ENCODE peak calls at places on chromosomes 11 and 22, in nine cellular contexts. One of them, this sample, is unnamed.

GRCh38 chr22:23969071-23969470 is 2.4 kb downstream of the DDTL start:
- DNase-seq in GM23248: no peak
- DNase-seq in T follicular helper cell: no peak
- DNase-seq in EL: no peak
- DNase-seq in H9: no peak
- DNase-seq in activated CD4-positive, alpha-beta T cell treated with anti-CD3 and anti-CD28 coated beads, Interleukin-2, amount 50 U/mL, for 1 hour: no peak
- DNase-seq in body of pancreas: no peak
- DNase-seq in hippocampal formation: no peak
- DNase-seq in progenitor cell of endocrine pancreas: no peak
- DNase-seq in this sample: no peak

GRCh38 chr11:41978951-41979350 is 519.5 kb upstream of the LRRC4C start:
- DNase-seq in GM23248: no peak
- DNase-seq in T follicular helper cell: no peak
- DNase-seq in EL: no peak
- DNase-seq in H9: no peak
- DNase-seq in activated CD4-positive, alpha-beta T cell treated with anti-CD3 and anti-CD28 coated beads, Interleukin-2, amount 50 U/mL, for 1 hour: no peak
- DNase-seq in body of pancreas: no peak
- DNase-seq in hippocampal formation: no peak
- DNase-seq in progenitor cell of endocrine pancreas: no peak
- DNase-seq in this sample: no peak

GRCh38 chr22:40721266-40721665 is 42.0 kb downstream of the MCHR1 start:
- DNase-seq in GM23248: peak
- DNase-seq in T follicular helper cell: no peak
- DNase-seq in EL: peak
- DNase-seq in H9: peak
- DNase-seq in activated CD4-positive, alpha-beta T cell treated with anti-CD3 and anti-CD28 coated beads, Interleukin-2, amount 50 U/mL, for 1 hour: no peak
- DNase-seq in body of pancreas: peak
- DNase-seq in hippocampal formation: no peak
- DNase-seq in progenitor cell of endocrine pancreas: no peak
- DNase-seq in this sample: no peak

GRCh38 chr11:108751444-108751843 is 86.6 kb downstream of the DDX10 start:
- DNase-seq in GM23248: no peak
- DNase-seq in T follicular helper cell: no peak
- DNase-seq in EL: no peak
- DNase-seq in H9: no peak
- DNase-seq in activated CD4-positive, alpha-beta T cell treated with anti-CD3 and anti-CD28 coated beads, Interleukin-2, amount 50 U/mL, for 1 hour: no peak
- DNase-seq in body of pancreas: no peak
- DNase-seq in hippocampal formation: no peak
- DNase-seq in progenitor cell of endocrine pancreas: no peak
- DNase-seq in this sample: no peak

GRCh38 chr11:68406318-68407313 is 53.9 kb upstream of the PPP6R3 start:
- DNase-seq in GM23248: no peak
- DNase-seq in T follicular helper cell: no peak
- DNase-seq in EL: no peak
- DNase-seq in H9: no peak
- DNase-seq in activated CD4-positive, alpha-beta T cell treated with anti-CD3 and anti-CD28 coated beads, Interleukin-2, amount 50 U/mL, for 1 hour: no peak
- DNase-seq in body of pancreas: no peak
- DNase-seq in hippocampal formation: no peak
- DNase-seq in progenitor cell of endocrine pancreas: no peak
- DNase-seq in this sample: no peak

GRCh38 chr11:26551186-26551801 is 20.8 kb downstream of the MUC15 start:
- DNase-seq in GM23248: peak
- DNase-seq in T follicular helper cell: no peak
- DNase-seq in EL: no peak
- DNase-seq in H9: no peak
- DNase-seq in activated CD4-positive, alpha-beta T cell treated with anti-CD3 and anti-CD28 coated beads, Interleukin-2, amount 50 U/mL, for 1 hour: no peak
- DNase-seq in body of pancreas: no peak
- DNase-seq in hippocampal formation: no peak
- DNase-seq in progenitor cell of endocrine pancreas: no peak
- DNase-seq in this sample: no peak

GRCh38 chr22:46115755-46116490 is 34.4 kb upstream of the PPARA start:
- DNase-seq in GM23248: no peak
- DNase-seq in T follicular helper cell: no peak
- DNase-seq in EL: peak
- DNase-seq in H9: no peak
- DNase-seq in activated CD4-positive, alpha-beta T cell treated with anti-CD3 and anti-CD28 coated beads, Interleukin-2, amount 50 U/mL, for 1 hour: no peak
- DNase-seq in body of pancreas: no peak
- DNase-seq in hippocampal formation: no peak
- DNase-seq in progenitor cell of endocrine pancreas: no peak
- DNase-seq in this sample: no peak

GRCh38 chr22:24233816-24234215 is 11.1 kb downstream of the GGT5 start:
- DNase-seq in GM23248: no peak
- DNase-seq in T follicular helper cell: no peak
- DNase-seq in EL: no peak
- DNase-seq in H9: no peak
- DNase-seq in activated CD4-positive, alpha-beta T cell treated with anti-CD3 and anti-CD28 coated beads, Interleukin-2, amount 50 U/mL, for 1 hour: no peak
- DNase-seq in body of pancreas: no peak
- DNase-seq in hippocampal formation: no peak
- DNase-seq in progenitor cell of endocrine pancreas: no peak
- DNase-seq in this sample: no peak

GRCh38 chr22:38347181-38347943 is 30.1 kb upstream of the CSNK1E start:
- DNase-seq in GM23248: no peak
- DNase-seq in T follicular helper cell: no peak
- DNase-seq in EL: no peak
- DNase-seq in H9: no peak
- DNase-seq in activated CD4-positive, alpha-beta T cell treated with anti-CD3 and anti-CD28 coated beads, Interleukin-2, amount 50 U/mL, for 1 hour: no peak
- DNase-seq in body of pancreas: no peak
- DNase-seq in hippocampal formation: no peak
- DNase-seq in progenitor cell of endocrine pancreas: no peak
- DNase-seq in this sample: no peak

GRCh38 chr11:5604896-5605295 is 8.5 kb downstream of the TRIM6 start:
- DNase-seq in GM23248: no peak
- DNase-seq in T follicular helper cell: no peak
- DNase-seq in EL: no peak
- DNase-seq in H9: no peak
- DNase-seq in activated CD4-positive, alpha-beta T cell treated with anti-CD3 and anti-CD28 coated beads, Interleukin-2, amount 50 U/mL, for 1 hour: no peak
- DNase-seq in body of pancreas: no peak
- DNase-seq in hippocampal formation: no peak
- DNase-seq in progenitor cell of endocrine pancreas: no peak
- DNase-seq in this sample: no peak

GRCh38 chr22:29871684-29872083 is 11.3 kb upstream of the MTMR3 start:
- DNase-seq in GM23248: no peak
- DNase-seq in T follicular helper cell: no peak
- DNase-seq in EL: no peak
- DNase-seq in H9: no peak
- DNase-seq in activated CD4-positive, alpha-beta T cell treated with anti-CD3 and anti-CD28 coated beads, Interleukin-2, amount 50 U/mL, for 1 hour: no peak
- DNase-seq in body of pancreas: peak
- DNase-seq in hippocampal formation: peak
- DNase-seq in progenitor cell of endocrine pancreas: no peak
- DNase-seq in this sample: no peak

GRCh38 chr11:125871391-125872137 is 15.9 kb upstream of the HYLS1 start:
- DNase-seq in GM23248: peak
- DNase-seq in T follicular helper cell: no peak
- DNase-seq in EL: peak
- DNase-seq in H9: peak
- DNase-seq in activated CD4-positive, alpha-beta T cell treated with anti-CD3 and anti-CD28 coated beads, Interleukin-2, amount 50 U/mL, for 1 hour: peak
- DNase-seq in body of pancreas: peak
- DNase-seq in hippocampal formation: no peak
- DNase-seq in progenitor cell of endocrine pancreas: peak
- DNase-seq in this sample: no peak

GRCh38 chr22:41910599-41911291 is 4.1 kb downstream of the SHISA8 start:
- DNase-seq in GM23248: peak
- DNase-seq in T follicular helper cell: no peak
- DNase-seq in EL: peak
- DNase-seq in H9: no peak
- DNase-seq in activated CD4-positive, alpha-beta T cell treated with anti-CD3 and anti-CD28 coated beads, Interleukin-2, amount 50 U/mL, for 1 hour: peak
- DNase-seq in body of pancreas: peak
- DNase-seq in hippocampal formation: no peak
- DNase-seq in progenitor cell of endocrine pancreas: no peak
- DNase-seq in this sample: no peak

GRCh38 chr11:118917488-118918127 is 8.1 kb downstream of the BCL9L start:
- DNase-seq in GM23248: peak
- DNase-seq in T follicular helper cell: no peak
- DNase-seq in EL: peak
- DNase-seq in H9: no peak
- DNase-seq in activated CD4-positive, alpha-beta T cell treated with anti-CD3 and anti-CD28 coated beads, Interleukin-2, amount 50 U/mL, for 1 hour: no peak
- DNase-seq in body of pancreas: peak
- DNase-seq in hippocampal formation: no peak
- DNase-seq in progenitor cell of endocrine pancreas: no peak
- DNase-seq in this sample: peak

GRCh38 chr11:119566299-119566698 is 143.3 kb upstream of the THY1 start:
- DNase-seq in GM23248: no peak
- DNase-seq in T follicular helper cell: no peak
- DNase-seq in EL: no peak
- DNase-seq in H9: no peak
- DNase-seq in activated CD4-positive, alpha-beta T cell treated with anti-CD3 and anti-CD28 coated beads, Interleukin-2, amount 50 U/mL, for 1 hour: no peak
- DNase-seq in body of pancreas: peak
- DNase-seq in hippocampal formation: no peak
- DNase-seq in progenitor cell of endocrine pancreas: no peak
- DNase-seq in this sample: no peak

GRCh38 chr22:17867160-17867785 is 93.0 kb upstream of the BID start:
- DNase-seq in GM23248: no peak
- DNase-seq in T follicular helper cell: no peak
- DNase-seq in EL: no peak
- DNase-seq in H9: no peak
- DNase-seq in activated CD4-positive, alpha-beta T cell treated with anti-CD3 and anti-CD28 coated beads, Interleukin-2, amount 50 U/mL, for 1 hour: no peak
- DNase-seq in body of pancreas: no peak
- DNase-seq in hippocampal formation: no peak
- DNase-seq in progenitor cell of endocrine pancreas: no peak
- DNase-seq in this sample: no peak

GRCh38 chr11:133029096-133029495 is 503.2 kb downstream of the OPCML start:
- DNase-seq in GM23248: no peak
- DNase-seq in T follicular helper cell: no peak
- DNase-seq in EL: no peak
- DNase-seq in H9: no peak
- DNase-seq in activated CD4-positive, alpha-beta T cell treated with anti-CD3 and anti-CD28 coated beads, Interleukin-2, amount 50 U/mL, for 1 hour: no peak
- DNase-seq in body of pancreas: no peak
- DNase-seq in hippocampal formation: no peak
- DNase-seq in progenitor cell of endocrine pancreas: no peak
- DNase-seq in this sample: no peak

GRCh38 chr11:34904421-34904950 is 11.7 kb downstream of the APIP start:
- DNase-seq in GM23248: no peak
- DNase-seq in T follicular helper cell: no peak
- DNase-seq in EL: no peak
- DNase-seq in H9: no peak
- DNase-seq in activated CD4-positive, alpha-beta T cell treated with anti-CD3 and anti-CD28 coated beads, Interleukin-2, amount 50 U/mL, for 1 hour: no peak
- DNase-seq in body of pancreas: peak
- DNase-seq in hippocampal formation: no peak
- DNase-seq in progenitor cell of endocrine pancreas: no peak
- DNase-seq in this sample: no peak